ENCODE peak calls at places on chromosome 11, in eight cellular contexts. One of them, this sample, is unnamed.

GRCh38 chr11:60756307-60757032 is at the start of gene MS4A15:
- DNase-seq in MCF 10A: peak; percentile 52
- DNase-seq in lower lobe of right lung: no peak
- DNase-seq in foreskin fibroblast: no peak
- DNase-seq in AG04450: no peak
- DNase-seq in heart left ventricle: no peak
- DNase-seq in AG09319: no peak
- DNase-seq in tibial nerve: no peak
- DNase-seq in this sample: no peak

GRCh38 chr11:81874627-81875026 is 859.0 kb downstream of the FAM181B start:
- DNase-seq in MCF 10A: no peak
- DNase-seq in lower lobe of right lung: no peak
- DNase-seq in foreskin fibroblast: no peak
- DNase-seq in AG04450: no peak
- DNase-seq in heart left ventricle: no peak
- DNase-seq in AG09319: no peak
- DNase-seq in tibial nerve: no peak
- DNase-seq in this sample: peak; percentile 48

GRCh38 chr11:61334434-61335354 is 1.7 kb downstream of the TKFC start:
- DNase-seq in MCF 10A: peak; percentile 65
- DNase-seq in lower lobe of right lung: no peak
- DNase-seq in foreskin fibroblast: peak; percentile 47
- DNase-seq in AG04450: no peak
- DNase-seq in heart left ventricle: no peak
- DNase-seq in AG09319: no peak
- DNase-seq in tibial nerve: no peak
- DNase-seq in this sample: no peak

GRCh38 chr11:118295834-118296454 is 8.6 kb upstream of the CD3E start:
- DNase-seq in MCF 10A: peak; percentile 68
- DNase-seq in lower lobe of right lung: no peak
- DNase-seq in foreskin fibroblast: no peak
- DNase-seq in AG04450: no peak
- DNase-seq in heart left ventricle: no peak
- DNase-seq in AG09319: no peak
- DNase-seq in tibial nerve: no peak
- DNase-seq in this sample: peak; percentile 70

GRCh38 chr11:10265936-10266335 is 28.1 kb downstream of the SBF2 start:
- DNase-seq in MCF 10A: no peak
- DNase-seq in lower lobe of right lung: no peak
- DNase-seq in foreskin fibroblast: no peak
- DNase-seq in AG04450: no peak
- DNase-seq in heart left ventricle: no peak
- DNase-seq in AG09319: no peak
- DNase-seq in tibial nerve: no peak
- DNase-seq in this sample: no peak

GRCh38 chr11:32817181-32817842 is 12.4 kb upstream of the PRRG4 start:
- DNase-seq in MCF 10A: no peak
- DNase-seq in lower lobe of right lung: no peak
- DNase-seq in foreskin fibroblast: no peak
- DNase-seq in AG04450: no peak
- DNase-seq in heart left ventricle: no peak
- DNase-seq in AG09319: no peak
- DNase-seq in tibial nerve: no peak
- DNase-seq in this sample: no peak

GRCh38 chr11:91394073-91394717 is 830.4 kb upstream of the FAT3 start:
- DNase-seq in MCF 10A: no peak
- DNase-seq in lower lobe of right lung: no peak
- DNase-seq in foreskin fibroblast: no peak
- DNase-seq in AG04450: no peak
- DNase-seq in heart left ventricle: no peak
- DNase-seq in AG09319: no peak
- DNase-seq in tibial nerve: no peak
- DNase-seq in this sample: no peak

GRCh38 chr11:67996622-67997459 is 7.1 kb downstream of the UNC93B1 start:
- DNase-seq in MCF 10A: peak; percentile 46
- DNase-seq in lower lobe of right lung: peak; percentile 87
- DNase-seq in foreskin fibroblast: peak; percentile 27
- DNase-seq in AG04450: no peak
- DNase-seq in heart left ventricle: peak; percentile 64
- DNase-seq in AG09319: no peak
- DNase-seq in tibial nerve: peak; percentile 62
- DNase-seq in this sample: peak; percentile 59

GRCh38 chr11:706957-707816 is 1.2 kb downstream of the EPS8L2 start:
- DNase-seq in MCF 10A: peak; percentile 53
- DNase-seq in lower lobe of right lung: peak; percentile 71
- DNase-seq in foreskin fibroblast: peak; percentile 55
- DNase-seq in AG04450: no peak
- DNase-seq in heart left ventricle: no peak
- DNase-seq in AG09319: no peak
- DNase-seq in tibial nerve: no peak
- DNase-seq in this sample: no peak

GRCh38 chr11:60917267-60917666 is 3.3 kb downstream of the TMEM109 start:
- DNase-seq in MCF 10A: peak; percentile 72
- DNase-seq in lower lobe of right lung: no peak
- DNase-seq in foreskin fibroblast: no peak
- DNase-seq in AG04450: no peak
- DNase-seq in heart left ventricle: no peak
- DNase-seq in AG09319: no peak
- DNase-seq in tibial nerve: no peak
- DNase-seq in this sample: no peak

GRCh38 chr11:126857860-126858808 is 142.4 kb downstream of the KIRREL3 start:
- DNase-seq in MCF 10A: no peak
- DNase-seq in lower lobe of right lung: no peak
- DNase-seq in foreskin fibroblast: no peak
- DNase-seq in AG04450: no peak
- DNase-seq in heart left ventricle: no peak
- DNase-seq in AG09319: no peak
- DNase-seq in tibial nerve: no peak
- DNase-seq in this sample: no peak

GRCh38 chr11:12248330-12248729 is 129.0 kb upstream of the PARVA start:
- DNase-seq in MCF 10A: no peak
- DNase-seq in lower lobe of right lung: peak; percentile 97
- DNase-seq in foreskin fibroblast: no peak
- DNase-seq in AG04450: no peak
- DNase-seq in heart left ventricle: peak; percentile 87
- DNase-seq in AG09319: no peak
- DNase-seq in tibial nerve: peak; percentile 71
- DNase-seq in this sample: no peak

GRCh38 chr11:78400116-78400515 is 17.5 kb downstream of the GAB2 start:
- DNase-seq in MCF 10A: no peak
- DNase-seq in lower lobe of right lung: no peak
- DNase-seq in foreskin fibroblast: no peak
- DNase-seq in AG04450: no peak
- DNase-seq in heart left ventricle: no peak
- DNase-seq in AG09319: no peak
- DNase-seq in tibial nerve: no peak
- DNase-seq in this sample: no peak

GRCh38 chr11:105897161-105897560 is 124.9 kb downstream of the MSANTD4 start:
- DNase-seq in MCF 10A: no peak
- DNase-seq in lower lobe of right lung: no peak
- DNase-seq in foreskin fibroblast: no peak
- DNase-seq in AG04450: no peak
- DNase-seq in heart left ventricle: no peak
- DNase-seq in AG09319: no peak
- DNase-seq in tibial nerve: no peak
- DNase-seq in this sample: no peak

GRCh38 chr11:63532799-63533475 is 3.7 kb upstream of the PLAAT4 start:
- DNase-seq in MCF 10A: no peak
- DNase-seq in lower lobe of right lung: no peak
- DNase-seq in foreskin fibroblast: no peak
- DNase-seq in AG04450: no peak
- DNase-seq in heart left ventricle: no peak
- DNase-seq in AG09319: no peak
- DNase-seq in tibial nerve: no peak
- DNase-seq in this sample: no peak

GRCh38 chr11:72430743-72431570 is 3.4 kb downstream of the CLPB start:
- DNase-seq in MCF 10A: peak; percentile 51
- DNase-seq in lower lobe of right lung: peak; percentile 54
- DNase-seq in foreskin fibroblast: peak; percentile 54
- DNase-seq in AG04450: peak; percentile 18
- DNase-seq in heart left ventricle: peak; percentile 44
- DNase-seq in AG09319: no peak
- DNase-seq in tibial nerve: no peak
- DNase-seq in this sample: peak; percentile 60

GRCh38 chr11:72918825-72919224 is 104.6 kb downstream of the ATG16L2 start:
- DNase-seq in MCF 10A: no peak
- DNase-seq in lower lobe of right lung: no peak
- DNase-seq in foreskin fibroblast: no peak
- DNase-seq in AG04450: no peak
- DNase-seq in heart left ventricle: no peak
- DNase-seq in AG09319: no peak
- DNase-seq in tibial nerve: no peak
- DNase-seq in this sample: no peak

GRCh38 chr11:125313271-125314222 is 149.0 kb downstream of the PKNOX2 start:
- DNase-seq in MCF 10A: peak; percentile 28
- DNase-seq in lower lobe of right lung: no peak
- DNase-seq in foreskin fibroblast: peak; percentile 3
- DNase-seq in AG04450: no peak
- DNase-seq in heart left ventricle: peak; percentile 58
- DNase-seq in AG09319: no peak
- DNase-seq in tibial nerve: no peak
- DNase-seq in this sample: no peak

GRCh38 chr11:17528181-17528691 is 16.0 kb downstream of the USH1C start:
- DNase-seq in MCF 10A: peak; percentile 54
- DNase-seq in lower lobe of right lung: no peak
- DNase-seq in foreskin fibroblast: peak; percentile 36
- DNase-seq in AG04450: no peak
- DNase-seq in heart left ventricle: peak; percentile 42
- DNase-seq in AG09319: no peak
- DNase-seq in tibial nerve: peak; percentile 28
- DNase-seq in this sample: peak; percentile 70

GRCh38 chr11:111730871-111731591 is 35.2 kb downstream of the PPP2R1B start:
- DNase-seq in MCF 10A: peak; percentile 30
- DNase-seq in lower lobe of right lung: no peak
- DNase-seq in foreskin fibroblast: no peak
- DNase-seq in AG04450: no peak
- DNase-seq in heart left ventricle: peak; percentile 59
- DNase-seq in AG09319: no peak
- DNase-seq in tibial nerve: no peak
- DNase-seq in this sample: no peak

GRCh38 chr11:113286509-113287497 is 27.6 kb upstream of the TTC12 start:
- DNase-seq in MCF 10A: no peak
- DNase-seq in lower lobe of right lung: no peak
- DNase-seq in foreskin fibroblast: no peak
- DNase-seq in AG04450: no peak
- DNase-seq in heart left ventricle: no peak
- DNase-seq in AG09319: no peak
- DNase-seq in tibial nerve: no peak
- DNase-seq in this sample: no peak

GRCh38 chr11:74170694-74171629 is at the start of the genes C2CD3 and PPME1:
- DNase-seq in MCF 10A: peak; percentile 99
- DNase-seq in lower lobe of right lung: peak; percentile 98
- DNase-seq in foreskin fibroblast: peak; percentile 100
- DNase-seq in AG04450: peak; percentile 99
- DNase-seq in heart left ventricle: peak; percentile 99
- DNase-seq in AG09319: peak; percentile 99
- DNase-seq in tibial nerve: peak; percentile 93
- DNase-seq in this sample: peak; percentile 99
- TF ChIP-seq CTCF in MCF 10A: peak; percentile 29
- TF ChIP-seq CTCF in lower lobe of right lung: peak; percentile 47
- TF ChIP-seq CTCF in foreskin fibroblast: peak; percentile 38
- TF ChIP-seq CTCF in AG04450: peak; percentile 47
- TF ChIP-seq CTCF in heart left ventricle: peak; percentile 62
- TF ChIP-seq CTCF in AG09319: peak; percentile 54
- TF ChIP-seq CTCF in tibial nerve: peak; percentile 65
- TF ChIP-seq CTCF in this sample: no peak

DNA sequence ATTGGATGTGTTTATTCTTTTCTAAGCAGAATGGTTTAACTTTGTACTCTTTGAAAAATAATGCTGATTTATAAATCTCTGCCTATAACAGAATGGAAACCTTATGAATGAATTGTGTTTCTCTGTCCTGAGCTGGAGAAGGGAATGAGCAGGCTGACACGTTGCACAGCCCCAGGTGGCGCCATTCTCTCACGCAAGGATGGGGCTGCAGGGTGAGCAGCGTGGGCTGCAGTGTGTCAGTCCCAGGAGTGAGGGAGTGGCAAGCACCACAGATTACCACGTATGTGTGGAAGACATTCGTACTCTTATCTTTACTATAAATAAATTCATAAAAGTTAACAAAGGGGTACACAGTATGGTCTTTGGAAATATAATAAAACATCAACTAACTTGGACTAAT is 33.4 kb downstream of the FDX1 start:
- DNase-seq in MCF 10A: peak; percentile 52
- DNase-seq in lower lobe of right lung: peak; percentile 61
- DNase-seq in foreskin fibroblast: peak; percentile 38
- DNase-seq in AG04450: peak; percentile 24
- DNase-seq in heart left ventricle: no peak
- DNase-seq in AG09319: peak; percentile 22
- DNase-seq in tibial nerve: peak; percentile 55
- DNase-seq in this sample: peak; percentile 56
- TF ChIP-seq CTCF in MCF 10A: peak; percentile 49
- TF ChIP-seq CTCF in lower lobe of right lung: peak; percentile 54
- TF ChIP-seq CTCF in foreskin fibroblast: peak; percentile 67
- TF ChIP-seq CTCF in AG04450: peak; percentile 66
- TF ChIP-seq CTCF in heart left ventricle: peak; percentile 54
- TF ChIP-seq CTCF in AG09319: peak; percentile 66
- TF ChIP-seq CTCF in tibial nerve: peak; percentile 58
- TF ChIP-seq CTCF in this sample: peak; percentile 54

DNA sequence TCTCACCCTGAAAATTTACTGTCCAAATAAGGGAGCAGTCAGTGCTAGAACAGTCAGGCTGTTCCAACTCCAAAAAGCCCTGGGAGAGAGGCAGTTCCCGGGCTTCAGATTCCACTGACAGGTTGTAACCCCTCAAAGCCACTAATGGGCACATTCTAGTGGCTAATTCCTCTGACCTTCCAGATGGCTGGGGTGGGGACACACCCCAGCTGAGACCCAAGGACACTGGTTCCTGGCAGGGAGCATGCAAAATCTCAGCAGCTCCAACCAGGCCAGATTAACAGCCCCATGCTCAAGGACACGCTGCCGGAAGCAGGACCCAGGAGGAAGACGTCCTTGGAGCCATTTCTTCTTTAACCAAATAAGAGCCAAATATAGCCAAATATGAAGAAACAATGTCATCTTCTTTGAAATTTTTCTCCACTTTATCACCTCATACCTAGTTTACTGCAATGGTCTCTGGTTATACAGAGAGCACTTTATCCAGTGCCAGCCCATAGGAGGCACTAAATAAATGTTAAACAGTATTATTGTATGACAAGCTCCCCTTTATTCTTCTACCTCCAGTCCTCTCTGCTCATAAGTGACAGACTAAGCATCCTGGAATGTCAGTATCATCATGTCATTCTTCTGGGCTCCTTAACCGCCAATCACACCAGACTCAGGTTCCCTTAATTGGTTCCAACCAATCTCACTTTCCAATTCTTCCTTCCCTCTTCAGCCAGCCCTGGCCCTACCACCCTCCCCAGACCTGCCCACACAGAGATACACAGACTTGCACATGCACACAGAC is 92.9 kb downstream of the RPL27A start:
- DNase-seq in MCF 10A: no peak
- DNase-seq in lower lobe of right lung: no peak
- DNase-seq in foreskin fibroblast: no peak
- DNase-seq in AG04450: no peak
- DNase-seq in heart left ventricle: no peak
- DNase-seq in AG09319: no peak
- DNase-seq in tibial nerve: no peak
- DNase-seq in this sample: no peak
- TF ChIP-seq CTCF in MCF 10A: no peak
- TF ChIP-seq CTCF in lower lobe of right lung: no peak
- TF ChIP-seq CTCF in foreskin fibroblast: no peak
- TF ChIP-seq CTCF in AG04450: no peak
- TF ChIP-seq CTCF in heart left ventricle: no peak
- TF ChIP-seq CTCF in AG09319: no peak
- TF ChIP-seq CTCF in tibial nerve: no peak
- TF ChIP-seq CTCF in this sample: no peak

GRCh38 chr11:8338138-8338537 is 74.5 kb upstream of the LMO1 start:
- DNase-seq in MCF 10A: peak; percentile 54
- DNase-seq in lower lobe of right lung: peak; percentile 72
- DNase-seq in foreskin fibroblast: no peak
- DNase-seq in AG04450: no peak
- DNase-seq in heart left ventricle: peak; percentile 53
- DNase-seq in AG09319: no peak
- DNase-seq in tibial nerve: no peak
- DNase-seq in this sample: peak; percentile 52
- TF ChIP-seq CTCF in MCF 10A: peak; percentile 61
- TF ChIP-seq CTCF in lower lobe of right lung: peak; percentile 61
- TF ChIP-seq CTCF in foreskin fibroblast: peak; percentile 67
- TF ChIP-seq CTCF in AG04450: peak; percentile 64
- TF ChIP-seq CTCF in heart left ventricle: peak; percentile 66
- TF ChIP-seq CTCF in AG09319: peak; percentile 63
- TF ChIP-seq CTCF in tibial nerve: no peak
- TF ChIP-seq CTCF in this sample: peak; percentile 85

This sample was measured in activated CD8-positive, alpha-beta T cell treated with anti-CD3 and anti-CD28 coated beads for 36 hours.